ENCODE peak calls at places on chromosomes 16 and 17, in ten cellular contexts. One of them, this sample, is unnamed.

GRCh38 chr16:18983565-18984424 is at the start of gene TMC7:
- DNase-seq in left ventricle myocardium inferior: peak
- DNase-seq in astrocyte of the hippocampus: peak
- DNase-seq in activated T-cell treated with anti-CD3 and anti-CD28 coated beads, Interleukin-2, amount 50 U/mL, for 72 hours: peak
- DNase-seq in HFF-Myc: peak
- DNase-seq in ACHN: peak
- DNase-seq in LHCN-M2: peak
- DNase-seq in right lobe of liver: peak
- DNase-seq in iris pigment epithelial cell: peak
- DNase-seq in lung microvascular endothelial cell: peak
- DNase-seq in this sample: peak

GRCh38 chr17:79028496-79029326 is 4.7 kb downstream of the C1QTNF1 start:
- DNase-seq in left ventricle myocardium inferior: no peak
- DNase-seq in astrocyte of the hippocampus: no peak
- DNase-seq in activated T-cell treated with anti-CD3 and anti-CD28 coated beads, Interleukin-2, amount 50 U/mL, for 72 hours: no peak
- DNase-seq in HFF-Myc: no peak
- DNase-seq in ACHN: peak
- DNase-seq in LHCN-M2: no peak
- DNase-seq in right lobe of liver: peak
- DNase-seq in iris pigment epithelial cell: no peak
- DNase-seq in lung microvascular endothelial cell: no peak
- DNase-seq in this sample: no peak

GRCh38 chr16:85513649-85514048 is 99.5 kb upstream of the GSE1 start:
- DNase-seq in left ventricle myocardium inferior: no peak
- DNase-seq in astrocyte of the hippocampus: no peak
- DNase-seq in activated T-cell treated with anti-CD3 and anti-CD28 coated beads, Interleukin-2, amount 50 U/mL, for 72 hours: no peak
- DNase-seq in HFF-Myc: no peak
- DNase-seq in ACHN: no peak
- DNase-seq in LHCN-M2: no peak
- DNase-seq in right lobe of liver: no peak
- DNase-seq in iris pigment epithelial cell: no peak
- DNase-seq in lung microvascular endothelial cell: no peak
- DNase-seq in this sample: no peak

GRCh38 chr17:74335529-74336062 is 9.6 kb downstream of the KIF19 start:
- DNase-seq in left ventricle myocardium inferior: no peak
- DNase-seq in astrocyte of the hippocampus: no peak
- DNase-seq in activated T-cell treated with anti-CD3 and anti-CD28 coated beads, Interleukin-2, amount 50 U/mL, for 72 hours: no peak
- DNase-seq in HFF-Myc: no peak
- DNase-seq in ACHN: no peak
- DNase-seq in LHCN-M2: no peak
- DNase-seq in right lobe of liver: no peak
- DNase-seq in iris pigment epithelial cell: no peak
- DNase-seq in lung microvascular endothelial cell: no peak
- DNase-seq in this sample: no peak

GRCh38 chr17:18056214-18056613 is 17.0 kb downstream of the GID4 start:
- DNase-seq in left ventricle myocardium inferior: no peak
- DNase-seq in astrocyte of the hippocampus: no peak
- DNase-seq in activated T-cell treated with anti-CD3 and anti-CD28 coated beads, Interleukin-2, amount 50 U/mL, for 72 hours: no peak
- DNase-seq in HFF-Myc: no peak
- DNase-seq in ACHN: no peak
- DNase-seq in LHCN-M2: no peak
- DNase-seq in right lobe of liver: no peak
- DNase-seq in iris pigment epithelial cell: no peak
- DNase-seq in lung microvascular endothelial cell: no peak
- DNase-seq in this sample: no peak

GRCh38 chr16:86272744-86273143 is 237.6 kb upstream of the FOXF1 start:
- DNase-seq in left ventricle myocardium inferior: no peak
- DNase-seq in astrocyte of the hippocampus: no peak
- DNase-seq in activated T-cell treated with anti-CD3 and anti-CD28 coated beads, Interleukin-2, amount 50 U/mL, for 72 hours: no peak
- DNase-seq in HFF-Myc: no peak
- DNase-seq in ACHN: no peak
- DNase-seq in LHCN-M2: no peak
- DNase-seq in right lobe of liver: no peak
- DNase-seq in iris pigment epithelial cell: no peak
- DNase-seq in lung microvascular endothelial cell: no peak
- DNase-seq in this sample: no peak

GRCh38 chr17:81553616-81554181 is 1.5 kb upstream of the FAAP100 start:
- DNase-seq in left ventricle myocardium inferior: no peak
- DNase-seq in astrocyte of the hippocampus: peak
- DNase-seq in activated T-cell treated with anti-CD3 and anti-CD28 coated beads, Interleukin-2, amount 50 U/mL, for 72 hours: no peak
- DNase-seq in HFF-Myc: peak
- DNase-seq in ACHN: peak
- DNase-seq in LHCN-M2: peak
- DNase-seq in right lobe of liver: no peak
- DNase-seq in iris pigment epithelial cell: peak
- DNase-seq in lung microvascular endothelial cell: peak
- DNase-seq in this sample: no peak

GRCh38 chr17:81558941-81559806 is 7.0 kb upstream of the FAAP100 start:
- DNase-seq in left ventricle myocardium inferior: peak
- DNase-seq in astrocyte of the hippocampus: peak
- DNase-seq in activated T-cell treated with anti-CD3 and anti-CD28 coated beads, Interleukin-2, amount 50 U/mL, for 72 hours: no peak
- DNase-seq in HFF-Myc: no peak
- DNase-seq in ACHN: peak
- DNase-seq in LHCN-M2: no peak
- DNase-seq in right lobe of liver: no peak
- DNase-seq in iris pigment epithelial cell: no peak
- DNase-seq in lung microvascular endothelial cell: peak
- DNase-seq in this sample: no peak

GRCh38 chr17:78356163-78356713 is 3.6 kb downstream of the SOCS3 start:
- DNase-seq in left ventricle myocardium inferior: no peak
- DNase-seq in astrocyte of the hippocampus: peak
- DNase-seq in activated T-cell treated with anti-CD3 and anti-CD28 coated beads, Interleukin-2, amount 50 U/mL, for 72 hours: peak
- DNase-seq in HFF-Myc: peak
- DNase-seq in ACHN: peak
- DNase-seq in LHCN-M2: no peak
- DNase-seq in right lobe of liver: no peak
- DNase-seq in iris pigment epithelial cell: peak
- DNase-seq in lung microvascular endothelial cell: peak
- DNase-seq in this sample: peak

GRCh38 chr17:31522987-31523495 is 131.6 kb downstream of the RAB11FIP4 start:
- DNase-seq in left ventricle myocardium inferior: no peak
- DNase-seq in astrocyte of the hippocampus: no peak
- DNase-seq in activated T-cell treated with anti-CD3 and anti-CD28 coated beads, Interleukin-2, amount 50 U/mL, for 72 hours: no peak
- DNase-seq in HFF-Myc: no peak
- DNase-seq in ACHN: no peak
- DNase-seq in LHCN-M2: no peak
- DNase-seq in right lobe of liver: no peak
- DNase-seq in iris pigment epithelial cell: no peak
- DNase-seq in lung microvascular endothelial cell: no peak
- DNase-seq in this sample: no peak

GRCh38 chr16:88560722-88561484 is 9.3 kb upstream of the ZC3H18 start:
- DNase-seq in left ventricle myocardium inferior: no peak
- DNase-seq in astrocyte of the hippocampus: peak
- DNase-seq in activated T-cell treated with anti-CD3 and anti-CD28 coated beads, Interleukin-2, amount 50 U/mL, for 72 hours: no peak
- DNase-seq in HFF-Myc: no peak
- DNase-seq in ACHN: peak
- DNase-seq in LHCN-M2: peak
- DNase-seq in right lobe of liver: no peak
- DNase-seq in iris pigment epithelial cell: peak
- DNase-seq in lung microvascular endothelial cell: peak
- DNase-seq in this sample: no peak

GRCh38 chr16:760498-761343 is at the start of gene MSLN:
- DNase-seq in left ventricle myocardium inferior: no peak
- DNase-seq in astrocyte of the hippocampus: peak
- DNase-seq in activated T-cell treated with anti-CD3 and anti-CD28 coated beads, Interleukin-2, amount 50 U/mL, for 72 hours: no peak
- DNase-seq in HFF-Myc: no peak
- DNase-seq in ACHN: no peak
- DNase-seq in LHCN-M2: no peak
- DNase-seq in right lobe of liver: no peak
- DNase-seq in iris pigment epithelial cell: no peak
- DNase-seq in lung microvascular endothelial cell: no peak
- DNase-seq in this sample: no peak

GRCh38 chr17:3990391-3991127 is 26.3 kb upstream of the ATP2A3 start:
- DNase-seq in left ventricle myocardium inferior: no peak
- DNase-seq in astrocyte of the hippocampus: no peak
- DNase-seq in activated T-cell treated with anti-CD3 and anti-CD28 coated beads, Interleukin-2, amount 50 U/mL, for 72 hours: no peak
- DNase-seq in HFF-Myc: no peak
- DNase-seq in ACHN: no peak
- DNase-seq in LHCN-M2: no peak
- DNase-seq in right lobe of liver: peak
- DNase-seq in iris pigment epithelial cell: peak
- DNase-seq in lung microvascular endothelial cell: no peak
- DNase-seq in this sample: no peak

GRCh38 chr17:51748749-51749604 is 409.5 kb downstream of the CA10 start:
- DNase-seq in left ventricle myocardium inferior: no peak
- DNase-seq in astrocyte of the hippocampus: no peak
- DNase-seq in activated T-cell treated with anti-CD3 and anti-CD28 coated beads, Interleukin-2, amount 50 U/mL, for 72 hours: no peak
- DNase-seq in HFF-Myc: no peak
- DNase-seq in ACHN: no peak
- DNase-seq in LHCN-M2: no peak
- DNase-seq in right lobe of liver: no peak
- DNase-seq in iris pigment epithelial cell: no peak
- DNase-seq in lung microvascular endothelial cell: no peak
- DNase-seq in this sample: no peak

GRCh38 chr17:41211845-41212466 is 14.5 kb upstream of the KRTAP9-2 start:
- DNase-seq in left ventricle myocardium inferior: no peak
- DNase-seq in astrocyte of the hippocampus: no peak
- DNase-seq in activated T-cell treated with anti-CD3 and anti-CD28 coated beads, Interleukin-2, amount 50 U/mL, for 72 hours: no peak
- DNase-seq in HFF-Myc: peak
- DNase-seq in ACHN: no peak
- DNase-seq in LHCN-M2: peak
- DNase-seq in right lobe of liver: no peak
- DNase-seq in iris pigment epithelial cell: peak
- DNase-seq in lung microvascular endothelial cell: no peak
- DNase-seq in this sample: peak

GRCh38 chr17:80790021-80790765 is 201.4 kb upstream of the CHMP6 start:
- DNase-seq in left ventricle myocardium inferior: no peak
- DNase-seq in astrocyte of the hippocampus: no peak
- DNase-seq in activated T-cell treated with anti-CD3 and anti-CD28 coated beads, Interleukin-2, amount 50 U/mL, for 72 hours: peak
- DNase-seq in HFF-Myc: no peak
- DNase-seq in ACHN: no peak
- DNase-seq in LHCN-M2: peak
- DNase-seq in right lobe of liver: no peak
- DNase-seq in iris pigment epithelial cell: peak
- DNase-seq in lung microvascular endothelial cell: peak
- DNase-seq in this sample: no peak

GRCh38 chr17:7873051-7873450 is 15.2 kb downstream of the CYB5D1 start:
- DNase-seq in left ventricle myocardium inferior: no peak
- DNase-seq in astrocyte of the hippocampus: no peak
- DNase-seq in activated T-cell treated with anti-CD3 and anti-CD28 coated beads, Interleukin-2, amount 50 U/mL, for 72 hours: no peak
- DNase-seq in HFF-Myc: no peak
- DNase-seq in ACHN: no peak
- DNase-seq in LHCN-M2: no peak
- DNase-seq in right lobe of liver: no peak
- DNase-seq in iris pigment epithelial cell: no peak
- DNase-seq in lung microvascular endothelial cell: no peak
- DNase-seq in this sample: no peak

GRCh38 chr16:75312875-75313274 is 61.5 kb upstream of the BCAR1 start:
- DNase-seq in left ventricle myocardium inferior: no peak
- DNase-seq in astrocyte of the hippocampus: no peak
- DNase-seq in activated T-cell treated with anti-CD3 and anti-CD28 coated beads, Interleukin-2, amount 50 U/mL, for 72 hours: no peak
- DNase-seq in HFF-Myc: no peak
- DNase-seq in ACHN: no peak
- DNase-seq in LHCN-M2: no peak
- DNase-seq in right lobe of liver: no peak
- DNase-seq in iris pigment epithelial cell: no peak
- DNase-seq in lung microvascular endothelial cell: no peak
- DNase-seq in this sample: no peak

GRCh38 chr17:17988427-17988945 is 15.8 kb downstream of the DRC3 start:
- DNase-seq in left ventricle myocardium inferior: no peak
- DNase-seq in astrocyte of the hippocampus: no peak
- DNase-seq in activated T-cell treated with anti-CD3 and anti-CD28 coated beads, Interleukin-2, amount 50 U/mL, for 72 hours: no peak
- DNase-seq in HFF-Myc: no peak
- DNase-seq in ACHN: no peak
- DNase-seq in LHCN-M2: peak
- DNase-seq in right lobe of liver: no peak
- DNase-seq in iris pigment epithelial cell: no peak
- DNase-seq in lung microvascular endothelial cell: no peak
- DNase-seq in this sample: no peak

GRCh38 chr17:81603846-81604610 is 32.9 kb downstream of the NPLOC4 start:
- DNase-seq in left ventricle myocardium inferior: no peak
- DNase-seq in astrocyte of the hippocampus: peak
- DNase-seq in activated T-cell treated with anti-CD3 and anti-CD28 coated beads, Interleukin-2, amount 50 U/mL, for 72 hours: no peak
- DNase-seq in HFF-Myc: no peak
- DNase-seq in ACHN: no peak
- DNase-seq in LHCN-M2: no peak
- DNase-seq in right lobe of liver: no peak
- DNase-seq in iris pigment epithelial cell: no peak
- DNase-seq in lung microvascular endothelial cell: no peak
- DNase-seq in this sample: no peak

GRCh38 chr16:50699345-50700159 is 6.1 kb downstream of the NOD2 start:
- DNase-seq in left ventricle myocardium inferior: no peak
- DNase-seq in astrocyte of the hippocampus: no peak
- DNase-seq in activated T-cell treated with anti-CD3 and anti-CD28 coated beads, Interleukin-2, amount 50 U/mL, for 72 hours: peak
- DNase-seq in HFF-Myc: no peak
- DNase-seq in ACHN: no peak
- DNase-seq in LHCN-M2: peak
- DNase-seq in right lobe of liver: peak
- DNase-seq in iris pigment epithelial cell: peak
- DNase-seq in lung microvascular endothelial cell: no peak
- DNase-seq in this sample: no peak

GRCh38 chr17:17362531-17362930 is 59.4 kb downstream of the NT5M start:
- DNase-seq in left ventricle myocardium inferior: no peak
- DNase-seq in astrocyte of the hippocampus: no peak
- DNase-seq in activated T-cell treated with anti-CD3 and anti-CD28 coated beads, Interleukin-2, amount 50 U/mL, for 72 hours: no peak
- DNase-seq in HFF-Myc: no peak
- DNase-seq in ACHN: no peak
- DNase-seq in LHCN-M2: no peak
- DNase-seq in right lobe of liver: peak
- DNase-seq in iris pigment epithelial cell: no peak
- DNase-seq in lung microvascular endothelial cell: no peak
- DNase-seq in this sample: no peak

GRCh38 chr16:31107465-31107867 is 720 bp upstream of the BCKDK start:
- DNase-seq in left ventricle myocardium inferior: no peak
- DNase-seq in astrocyte of the hippocampus: no peak
- DNase-seq in activated T-cell treated with anti-CD3 and anti-CD28 coated beads, Interleukin-2, amount 50 U/mL, for 72 hours: peak
- DNase-seq in HFF-Myc: no peak
- DNase-seq in ACHN: no peak
- DNase-seq in LHCN-M2: no peak
- DNase-seq in right lobe of liver: no peak
- DNase-seq in iris pigment epithelial cell: no peak
- DNase-seq in lung microvascular endothelial cell: no peak
- DNase-seq in this sample: no peak

GRCh38 chr17:47286198-47286914 is 32.7 kb downstream of the ITGB3 start:
- DNase-seq in left ventricle myocardium inferior: no peak
- DNase-seq in astrocyte of the hippocampus: no peak
- DNase-seq in activated T-cell treated with anti-CD3 and anti-CD28 coated beads, Interleukin-2, amount 50 U/mL, for 72 hours: peak
- DNase-seq in HFF-Myc: no peak
- DNase-seq in ACHN: no peak
- DNase-seq in LHCN-M2: peak
- DNase-seq in right lobe of liver: no peak
- DNase-seq in iris pigment epithelial cell: peak
- DNase-seq in lung microvascular endothelial cell: no peak
- DNase-seq in this sample: no peak

GRCh38 chr17:67246398-67246647 is 1.3 kb upstream of the HELZ start:
- DNase-seq in left ventricle myocardium inferior: no peak
- DNase-seq in astrocyte of the hippocampus: peak
- DNase-seq in activated T-cell treated with anti-CD3 and anti-CD28 coated beads, Interleukin-2, amount 50 U/mL, for 72 hours: no peak
- DNase-seq in HFF-Myc: no peak
- DNase-seq in ACHN: no peak
- DNase-seq in LHCN-M2: no peak
- DNase-seq in right lobe of liver: no peak
- DNase-seq in iris pigment epithelial cell: peak
- DNase-seq in lung microvascular endothelial cell: no peak
- DNase-seq in this sample: no peak

GRCh38 chr17:36136031-36136430 is 32.4 kb downstream of the CCL4 start:
- DNase-seq in left ventricle myocardium inferior: no peak
- DNase-seq in astrocyte of the hippocampus: no peak
- DNase-seq in activated T-cell treated with anti-CD3 and anti-CD28 coated beads, Interleukin-2, amount 50 U/mL, for 72 hours: no peak
- DNase-seq in HFF-Myc: no peak
- DNase-seq in ACHN: no peak
- DNase-seq in LHCN-M2: no peak
- DNase-seq in right lobe of liver: no peak
- DNase-seq in iris pigment epithelial cell: no peak
- DNase-seq in lung microvascular endothelial cell: no peak
- DNase-seq in this sample: no peak

GRCh38 chr17:66767164-66767933 is 67.6 kb upstream of the CACNG5 start:
- DNase-seq in left ventricle myocardium inferior: no peak
- DNase-seq in astrocyte of the hippocampus: no peak
- DNase-seq in activated T-cell treated with anti-CD3 and anti-CD28 coated beads, Interleukin-2, amount 50 U/mL, for 72 hours: peak
- DNase-seq in HFF-Myc: no peak
- DNase-seq in ACHN: no peak
- DNase-seq in LHCN-M2: peak
- DNase-seq in right lobe of liver: no peak
- DNase-seq in iris pigment epithelial cell: no peak
- DNase-seq in lung microvascular endothelial cell: no peak
- DNase-seq in this sample: no peak

GRCh38 chr17:73188011-73188410 is 4.8 kb upstream of the COG1 start:
- DNase-seq in left ventricle myocardium inferior: no peak
- DNase-seq in astrocyte of the hippocampus: no peak
- DNase-seq in activated T-cell treated with anti-CD3 and anti-CD28 coated beads, Interleukin-2, amount 50 U/mL, for 72 hours: no peak
- DNase-seq in HFF-Myc: no peak
- DNase-seq in ACHN: no peak
- DNase-seq in LHCN-M2: no peak
- DNase-seq in right lobe of liver: no peak
- DNase-seq in iris pigment epithelial cell: no peak
- DNase-seq in lung microvascular endothelial cell: no peak
- DNase-seq in this sample: no peak

This sample was measured in AG09319.